ENCODE peak calls at places on chromosomes 4 and X, in eight cellular contexts. M is brain microvascular endothelial cell; X is activated T-cell treated with anti-CD3 and anti-CD28 coated beads, Interleukin-2, amount 50 U/mL, for 1 hour; H is AG10803; L is esophagus squamous epithelium; U is activated CD8-positive, alpha-beta memory T cell treated with anti-CD3 and anti-CD28 coated beads for 48 hours; R is stimulated activated CD8-positive, alpha-beta memory T cell treated with anti-CD3 and anti-CD28 coated beads, Interleukin-7, amount 100 ng/mL, for 24 hours; Y is activated CD4-positive, alpha-beta T cell treated with anti-CD3 and anti-CD28 coated beads, Interleukin-2, amount 50 U/mL, for 1 hour. K is an unnamed sample.

GRCh38 chr4:21949073-21949457 is 493 bp upstream of the KCNIP4 start:
- DNase-seq in L (no peak), U (no peak), X (no peak), Y (no peak), R (no peak), H (no peak), M (no peak), K (no peak)

GRCh38 chr4:181827246-181827645 is 416.0 kb upstream of the TENM3 start:
- DNase-seq in X (no peak), Y (no peak), U (no peak), M (no peak), H (no peak), R (no peak), L (no peak), K (no peak)

GRCh38 chr4:47326067-47326466 is 137.4 kb downstream of the COMMD8 start:
- DNase-seq in X (no peak), R (no peak), Y (no peak), H (no peak), M (no peak), L (no peak), U (no peak), K (no peak)

GRCh38 chr4:122584517-122584916 is 36.3 kb downstream of the IL21 start:
- DNase-seq in X (no peak), L (no peak), H (peak), M (peak), Y (no peak), R (no peak), U (no peak), K (no peak)

GRCh38 chr4:57020467-57021101 is 41.9 kb downstream of the POLR2B start:
- DNase-seq in X (no peak), R (no peak), L (no peak), M (peak), Y (no peak), U (no peak), H (peak), K (no peak)

GRCh38 chrX:47707031-47707780 is 48.2 kb upstream of the UXT start:
- DNase-seq in L (no peak), U (no peak), R (no peak), M (peak), Y (no peak), X (no peak), H (peak), K (no peak)

GRCh38 chrX:28582494-28582893 is 4.8 kb upstream of the IL1RAPL1 start:
- DNase-seq in H (no peak), L (no peak), X (no peak), M (no peak), Y (no peak), U (no peak), R (no peak), K (no peak)

GRCh38 chr4:1156069-1156468 is 16.3 kb downstream of the SPON2 start:
- DNase-seq in X (no peak), R (no peak), H (no peak), Y (no peak), M (no peak), U (no peak), L (no peak), K (no peak)

GRCh38 chr4:82644731-82645126 is 82.9 kb upstream of the TMEM150C start:
- DNase-seq in Y (no peak), M (no peak), X (no peak), H (no peak), R (no peak), U (no peak), L (no peak), K (no peak)

GRCh38 chr4:1515156-1515555 is 108.9 kb upstream of the NKX1-1 start:
- DNase-seq in L (no peak), H (no peak), U (no peak), Y (no peak), X (no peak), M (no peak), R (no peak), K (no peak)

GRCh38 chr4:149426461-149426860 is 389.2 kb downstream of the IQCM start:
- DNase-seq in Y (no peak), M (peak), X (no peak), U (no peak), R (no peak), L (no peak), H (peak), K (no peak)